ENCODE peak calls at places on chromosome 1, in seven cellular contexts. Z is tibial artery, Q is astrocyte of the cerebellum, O is AG09319, X is fibroblast of lung, N is neural progenitor cell, U is A673. E is an unnamed sample.

GRCh38 chr1:162388615-162389014 is 7.1 kb downstream of the C1orf226 start:
- DNase-seq in O (no peak), N (no peak), U (no peak), X (no peak), Q (no peak), Z (no peak), E (no peak)

GRCh38 chr1:244089561-244089960 is 38.5 kb downstream of the ZBTB18 start:
- DNase-seq in Q (no peak), N (no peak), U (no peak), Z (no peak), O (no peak), X (peak), E (no peak)

GRCh38 chr1:57307382-57307781 is 116.5 kb downstream of the DAB1 start:
- DNase-seq in X (no peak), Q (no peak), N (no peak), O (no peak), Z (no peak), U (peak), E (no peak)

GRCh38 chr1:31421404-31422040 is 8.5 kb downstream of the SERINC2 start:
- DNase-seq in U (no peak), N (peak), Z (no peak), O (no peak), X (peak), Q (no peak), E (peak)

GRCh38 chr1:163147019-163147418 is 55.7 kb downstream of the RGS5 start:
- DNase-seq in N (no peak), O (no peak), Z (no peak), Q (no peak), U (peak), X (no peak), E (no peak)

GRCh38 chr1:15870421-15870820 is 22.9 kb downstream of the SPEN start:
- DNase-seq in Q (no peak), O (no peak), U (no peak), N (no peak), X (peak), Z (no peak), E (no peak)

GRCh38 chr1:111480682-111481081 is 6.9 kb downstream of the C1orf162 start:
- DNase-seq in U (no peak), Z (no peak), X (no peak), O (no peak), Q (no peak), N (no peak), E (no peak)

GRCh38 chr1:223695014-223695413 is 17.3 kb upstream of the CAPN2 start:
- DNase-seq in X (no peak), Z (no peak), U (no peak), Q (no peak), O (no peak), N (no peak), E (no peak)

GRCh38 chr1:43272161-43272560 is 2.4 kb downstream of the TMEM125 start:
- DNase-seq in U (no peak), N (no peak), Q (no peak), Z (no peak), O (no peak), X (no peak), E (no peak)

GRCh38 chr1:17403081-17403480 is 31.1 kb downstream of the PADI6 start:
- DNase-seq in U (no peak), Q (no peak), N (no peak), O (no peak), Z (no peak), X (no peak), E (no peak)

GRCh38 chr1:113616201-113616600 is 143.1 kb downstream of the PHTF1 start:
- DNase-seq in X (peak), O (no peak), Z (no peak), U (peak), N (no peak), Q (peak), E (no peak)

GRCh38 chr1:119293777-119294176 is 74.8 kb upstream of the HAO2 start:
- DNase-seq in U (no peak), X (no peak), N (no peak), O (no peak), Z (no peak), Q (no peak), E (no peak)

GRCh38 chr1:112743174-112744018 is 28.3 kb upstream of the PPM1J start:
- DNase-seq in Q (no peak), N (peak), X (peak), Z (no peak), O (no peak), U (no peak), E (no peak)

GRCh38 chr1:208848854-208849253 is 604.7 kb upstream of the PLXNA2 start:
- DNase-seq in Q (no peak), U (no peak), N (no peak), Z (no peak), X (peak), O (no peak), E (no peak)

GRCh38 chr1:38015978-38016640 is 3.6 kb downstream of the UTP11 start:
- DNase-seq in Z (no peak), Q (no peak), X (no peak), U (no peak), N (no peak), O (no peak), E (no peak)

GRCh38 chr1:167312871-167313270 is 92.2 kb downstream of the POU2F1 start:
- DNase-seq in N (no peak), U (peak), Q (no peak), Z (no peak), O (no peak), X (no peak), E (no peak)

GRCh38 chr1:3924871-3925655 is 25.0 kb upstream of the C1orf174 start:
- DNase-seq in Q (no peak), Z (no peak), N (no peak), X (no peak), U (no peak), O (no peak), E (no peak)

GRCh38 chr1:23019851-23020625 is 770 bp downstream of the KDM1A start:
- DNase-seq in O (no peak), X (peak), N (peak), Z (no peak), U (peak), Q (no peak), E (peak)

GRCh38 chr1:32652244-32652962 is 1.4 kb downstream of the RBBP4 start:
- DNase-seq in X (no peak), N (no peak), Q (no peak), U (peak), O (no peak), Z (no peak), E (no peak)

GRCh38 chr1:33637846-33638440 is 165.5 kb downstream of the ZSCAN20 start:
- DNase-seq in Z (no peak), X (peak), U (no peak), Q (no peak), N (no peak), O (no peak), E (no peak)

GRCh38 chr1:167638064-167638463 is 8.0 kb downstream of the RCSD1 start:
- DNase-seq in Q (no peak), Z (no peak), X (no peak), U (no peak), N (no peak), O (no peak), E (no peak)

GRCh38 chr1:117967472-117967871 is 37.9 kb downstream of the WDR3 start:
- DNase-seq in U (peak), Z (no peak), Q (peak), X (peak), N (peak), O (peak), E (no peak)

GRCh38 chr1:168512864-168513595 is 30.8 kb downstream of the XCL2 start:
- DNase-seq in Z (no peak), U (no peak), X (no peak), O (no peak), N (no peak), Q (no peak), E (no peak)

GRCh38 chr1:221708987-221709386 is 32.9 kb downstream of the DUSP10 start:
- DNase-seq in N (peak), U (no peak), Q (peak), X (peak), O (no peak), Z (no peak), E (no peak)

GRCh38 chr1:156725683-156726280 is 2.5 kb upstream of the METTL25B start:
- DNase-seq in Z (peak), X (peak), N (peak), Q (peak), O (peak), U (peak), E (peak)

GRCh38 chr1:155124503-155125463 is 2.9 kb upstream of the EFNA1 start:
- DNase-seq in Q (no peak), U (no peak), O (no peak), X (peak), Z (no peak), N (peak), E (no peak)

GRCh38 chr1:29527314-29528004 is 291.1 kb downstream of the PTPRU start:
- DNase-seq in O (no peak), U (no peak), Q (no peak), X (no peak), Z (peak), N (peak), E (no peak)

GRCh38 chr1:15211424-15211823 is 35.6 kb upstream of the FHAD1 start:
- DNase-seq in U (no peak), O (no peak), N (no peak), Z (no peak), X (no peak), Q (no peak), E (no peak)

GRCh38 chr1:207821464-207822045 is 69.7 kb downstream of the CD46 start:
- DNase-seq in Q (no peak), N (no peak), U (no peak), Z (peak), X (no peak), O (no peak), E (no peak)

GRCh38 chr1:214966366-214966765 is 116.2 kb upstream of the KCNK2 start:
- DNase-seq in Q (no peak), N (peak), X (peak), Z (no peak), O (no peak), U (no peak), E (no peak)

GRCh38 chr1:109847251-109847650 is 63.4 kb upstream of the CSF1 start:
- DNase-seq in U (no peak), N (no peak), X (no peak), Z (no peak), Q (no peak), O (no peak), E (no peak)

GRCh38 chr1:62144238-62144831 is 50.3 kb upstream of the L1TD1 start:
- DNase-seq in X (peak), N (peak), Q (peak), O (peak), Z (peak), U (peak), E (peak)

GRCh38 chr1:66302184-66302742 is 231.7 kb upstream of the SGIP1 start:
- DNase-seq in O (no peak), N (no peak), Q (no peak), U (no peak), Z (no peak), X (no peak), E (no peak)

GRCh38 chr1:44723496-44724407 is 7.2 kb downstream of the RNU5D-1 start:
- DNase-seq in U (no peak), N (no peak), X (no peak), O (no peak), Z (peak), Q (no peak), E (no peak)

GRCh38 chr1:90359994-90360393 is 357.1 kb downstream of the BARHL2 start:
- DNase-seq in Z (no peak), O (no peak), X (no peak), Q (no peak), U (no peak), N (no peak), E (no peak)

GRCh38 chr1:185704181-185704580 is 30.0 kb upstream of the HMCN1 start:
- DNase-seq in O (no peak), Q (no peak), N (no peak), X (peak), Z (no peak), U (no peak), E (no peak)

GRCh38 chr1:41021526-41022308 is at the start of gene SLFNL1:
- DNase-seq in O (no peak), Q (no peak), Z (no peak), U (no peak), N (peak), X (no peak), E (no peak)
- TF ChIP-seq CTCF in O (no peak), Q (no peak), Z (no peak), U (no peak), N (no peak), X (peak), E (no peak)

GRCh38 chr1:61080408-61081134 is 1.8 kb upstream of the NFIA start:
- DNase-seq in U (peak), Q (no peak), O (no peak), N (no peak), X (no peak), Z (no peak), E (no peak)

GRCh38 chr1:61079276-61079897 is 3.0 kb upstream of the NFIA start:
- DNase-seq in N (no peak), Q (no peak), O (no peak), Z (no peak), X (no peak), U (peak), E (no peak)

GRCh38 chr1:61081135-61081636 is 1.2 kb upstream of the NFIA start:
- DNase-seq in N (no peak), X (no peak), Q (no peak), U (no peak), O (no peak), Z (no peak), E (no peak)

GRCh38 chr1:61078611-61079010 is 3.8 kb upstream of the NFIA start:
- DNase-seq in O (no peak), X (peak), Q (no peak), U (no peak), N (no peak), Z (no peak), E (no peak)

GRCh38 chr1:61079898-61080336 is 2.4 kb upstream of the NFIA start:
- DNase-seq in Q (no peak), N (peak), Z (peak), X (peak), U (peak), O (peak), E (peak)
- TF ChIP-seq CTCF in Q (peak), N (no peak), Z (no peak), X (peak), U (peak), O (peak), E (peak)

DNA sequence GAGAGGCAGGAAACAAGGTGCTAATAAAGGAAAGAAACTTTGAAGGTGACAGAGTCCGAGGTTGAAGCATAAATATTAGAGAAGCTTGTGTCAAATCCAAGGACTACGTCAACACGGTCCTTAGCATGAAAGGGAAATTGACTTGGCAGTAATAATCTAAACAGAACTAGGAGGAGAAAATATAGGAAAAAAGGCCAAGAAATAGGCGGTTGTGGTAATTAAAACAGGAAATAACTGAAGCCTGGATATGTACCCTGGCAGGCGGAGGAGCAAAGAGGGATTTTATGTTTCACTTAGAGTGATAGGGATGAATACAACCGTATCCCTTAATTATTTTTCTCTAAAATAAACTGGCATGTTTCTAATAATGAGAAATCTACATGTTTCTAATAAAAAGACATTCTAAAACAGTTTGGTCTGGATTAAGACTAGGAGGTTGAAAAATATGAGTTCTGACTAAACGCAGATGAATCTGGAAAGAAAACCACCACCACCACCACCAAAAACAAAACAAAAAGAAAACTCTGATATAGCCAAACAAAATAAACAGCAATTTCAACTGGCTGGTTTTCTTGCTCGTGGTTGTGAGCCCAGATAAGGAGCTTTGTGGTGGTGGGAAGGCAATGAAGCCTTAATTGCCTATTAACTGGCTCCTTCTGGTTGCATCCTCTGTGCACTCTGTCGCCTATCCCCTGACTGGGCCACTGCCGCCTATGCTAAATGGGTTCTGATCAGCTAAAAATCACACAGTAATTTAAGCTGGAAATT is 334.2 kb upstream of the SNX7 start:
- DNase-seq in Q (peak), X (peak), N (peak), U (no peak), Z (no peak), O (peak), E (no peak)
- TF ChIP-seq CTCF in Q (no peak), X (no peak), N (no peak), U (no peak), Z (no peak), O (no peak), E (no peak)

GRCh38 chr1:92926873-92927272 is 34.4 kb downstream of the DIPK1A start:
- DNase-seq in O (no peak), Z (no peak), X (no peak), Q (no peak), U (no peak), N (no peak), E (no peak)

GRCh38 chr1:92929461-92929860 is 31.8 kb downstream of the DIPK1A start:
- DNase-seq in Q (no peak), O (no peak), X (no peak), U (no peak), Z (no peak), N (no peak), E (no peak)

GRCh38 chr1:92931691-92932090 is 29.6 kb downstream of the DIPK1A start:
- DNase-seq in N (no peak), Z (no peak), Q (no peak), X (no peak), U (no peak), O (no peak), E (no peak)

GRCh38 chr1:92924501-92924900 is 36.8 kb downstream of the DIPK1A start:
- DNase-seq in U (peak), Z (no peak), Q (no peak), O (no peak), N (no peak), X (no peak), E (no peak)

DNA sequence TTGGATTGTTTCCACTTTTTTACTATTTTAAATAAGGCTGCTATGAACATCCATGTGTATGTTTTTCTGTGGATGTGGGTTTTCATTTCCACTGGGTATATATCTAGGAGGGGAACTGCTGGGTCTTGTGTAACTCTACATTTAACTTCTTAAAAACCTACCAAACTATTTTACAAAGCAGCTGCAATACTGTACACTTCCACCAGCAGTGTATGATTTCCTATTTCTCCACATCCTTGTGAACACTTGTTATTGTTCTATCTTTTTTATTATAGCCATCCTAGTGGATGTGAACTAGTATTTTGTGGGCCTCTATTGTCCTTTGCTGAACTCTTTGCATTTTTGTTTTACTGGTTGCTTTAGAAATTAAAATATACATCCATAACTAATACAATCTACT is 33.4 kb downstream of the DIPK1A start:
- DNase-seq in U (no peak), N (no peak), Q (no peak), O (no peak), X (no peak), Z (no peak), E (no peak)
- TF ChIP-seq CTCF in U (peak), N (no peak), Q (no peak), O (no peak), X (peak), Z (no peak), E (no peak)

GRCh38 chr1:8062861-8063260 is 36.8 kb upstream of the ERRFI1 start:
- DNase-seq in U (no peak), X (peak), Q (no peak), Z (no peak), N (no peak), O (no peak), E (no peak)

GRCh38 chr1:8063298-8064068 is 37.4 kb upstream of the ERRFI1 start:
- DNase-seq in U (no peak), Q (no peak), Z (no peak), O (no peak), X (no peak), N (peak), E (no peak)

GRCh38 chr1:8061210-8061609 is 35.1 kb upstream of the ERRFI1 start:
- DNase-seq in X (peak), Z (peak), Q (peak), N (no peak), U (no peak), O (peak), E (no peak)

GRCh38 chr1:8059161-8059622 is 33.1 kb upstream of the ERRFI1 start:
- DNase-seq in O (peak), Z (no peak), N (no peak), Q (peak), U (no peak), X (peak), E (no peak)

DNA sequence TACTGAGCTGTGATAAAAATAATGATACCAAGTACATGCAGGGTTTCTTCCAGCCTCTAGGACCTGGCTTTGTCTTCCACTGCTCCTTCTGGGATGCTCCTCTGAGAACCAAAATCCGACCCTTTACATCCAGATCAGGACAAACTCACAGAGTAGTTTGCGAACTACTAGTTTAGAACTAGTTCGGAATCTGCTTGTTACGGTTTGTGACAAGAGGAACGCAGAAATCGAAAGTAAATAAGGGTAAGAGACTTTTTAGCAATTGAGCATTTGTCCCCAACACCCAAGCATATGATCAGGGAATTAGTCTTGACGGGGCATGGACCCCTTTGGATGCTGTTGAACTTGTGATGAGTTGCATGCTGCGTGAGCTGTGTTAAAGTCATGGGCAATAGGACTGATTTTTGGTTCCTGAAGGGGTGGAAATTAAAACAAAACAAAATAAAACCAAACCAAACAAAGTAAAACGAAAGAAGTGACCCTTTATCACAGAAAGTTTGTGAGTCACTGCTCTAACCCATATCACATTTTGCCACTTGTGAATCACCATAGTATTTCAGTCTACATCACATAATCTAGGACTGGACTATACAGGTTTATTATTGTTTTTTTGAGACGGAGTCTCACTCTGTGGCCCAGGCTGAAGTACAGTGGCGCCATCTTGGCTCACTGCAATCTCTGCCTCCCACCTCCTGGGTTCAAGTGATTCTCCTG is 35.7 kb upstream of the ERRFI1 start:
- DNase-seq in Q (no peak), X (peak), U (no peak), Z (no peak), N (no peak), O (no peak), E (no peak)
- TF ChIP-seq CTCF in Q (no peak), X (no peak), U (no peak), Z (no peak), N (no peak), O (no peak), E (no peak)

E was measured in neural crest cell.